ENCODE peak calls at places on chromosomes 11 and 22, in nine cellular contexts. M, O, Q, X, Z, J, P, T and S are unnamed samples.

GRCh38 chr11:84250834-84251613 is 964.9 kb upstream of the CCDC90B start:
- DNase-seq in M (no peak), O (no peak), Q (no peak), X (no peak), Z (no peak), J (no peak), P (no peak), T (peak), S (peak)

GRCh38 chr11:114272311-114272710 is 23.9 kb upstream of the NNMT start:
- DNase-seq in M (no peak), O (no peak), Q (peak), X (no peak), Z (no peak), J (no peak), P (no peak), T (no peak), S (no peak)

GRCh38 chr22:22168190-22168940 is 76.2 kb upstream of the VPREB1 start:
- DNase-seq in M (peak), O (no peak), Q (no peak), X (peak), Z (no peak), J (no peak), P (no peak), T (peak), S (peak)

GRCh38 chr11:75386912-75387311 is 12.4 kb upstream of the RPS3 start:
- DNase-seq in M (no peak), O (no peak), Q (no peak), X (no peak), Z (no peak), J (no peak), P (no peak), T (no peak), S (no peak)

GRCh38 chr11:62077136-62077535 is 46.7 kb upstream of the INCENP start:
- DNase-seq in M (no peak), O (no peak), Q (no peak), X (no peak), Z (no peak), J (no peak), P (no peak), T (peak), S (no peak)

GRCh38 chr11:22459053-22459452 is 120.9 kb downstream of the SLC17A6 start:
- DNase-seq in M (no peak), O (no peak), Q (no peak), X (peak), Z (no peak), J (no peak), P (no peak), T (peak), S (peak)

GRCh38 chr22:33521879-33522665 is 398.2 kb downstream of the LARGE1 start:
- DNase-seq in M (no peak), O (no peak), Q (no peak), X (no peak), Z (no peak), J (no peak), P (no peak), T (no peak), S (no peak)

GRCh38 chr11:62373464-62374110 is 36.3 kb downstream of the ASRGL1 start:
- DNase-seq in M (no peak), O (no peak), Q (no peak), X (no peak), Z (no peak), J (no peak), P (no peak), T (no peak), S (no peak)

GRCh38 chr11:16945671-16946469 is 68.3 kb downstream of the PLEKHA7 start:
- DNase-seq in M (peak), O (peak), Q (no peak), X (peak), Z (peak), J (peak), P (peak), T (peak), S (peak)

GRCh38 chr11:43690929-43691328 is 10.4 kb downstream of the HSD17B12 start:
- DNase-seq in M (no peak), O (no peak), Q (no peak), X (no peak), Z (no peak), J (no peak), P (no peak), T (no peak), S (no peak)

GRCh38 chr11:28346721-28347120 is 238.5 kb downstream of the METTL15 start:
- DNase-seq in M (no peak), O (no peak), Q (no peak), X (no peak), Z (no peak), J (no peak), P (no peak), T (no peak), S (peak)

GRCh38 chr11:128052912-128053641 is 534.3 kb downstream of the ETS1 start:
- DNase-seq in M (no peak), O (no peak), Q (no peak), X (peak), Z (no peak), J (no peak), P (no peak), T (peak), S (peak)

GRCh38 chr11:15818132-15818842 is 538.1 kb downstream of the SOX6 start:
- DNase-seq in M (no peak), O (no peak), Q (no peak), X (no peak), Z (no peak), J (no peak), P (no peak), T (no peak), S (no peak)

GRCh38 chr11:62540804-62541671 is 5.6 kb downstream of the AHNAK start:
- DNase-seq in M (no peak), O (no peak), Q (no peak), X (no peak), Z (no peak), J (no peak), P (no peak), T (no peak), S (peak)

GRCh38 chr11:121936781-121937447 is 179.1 kb downstream of the BLID start:
- DNase-seq in M (no peak), O (no peak), Q (no peak), X (peak), Z (no peak), J (no peak), P (no peak), T (peak), S (peak)

DNA sequence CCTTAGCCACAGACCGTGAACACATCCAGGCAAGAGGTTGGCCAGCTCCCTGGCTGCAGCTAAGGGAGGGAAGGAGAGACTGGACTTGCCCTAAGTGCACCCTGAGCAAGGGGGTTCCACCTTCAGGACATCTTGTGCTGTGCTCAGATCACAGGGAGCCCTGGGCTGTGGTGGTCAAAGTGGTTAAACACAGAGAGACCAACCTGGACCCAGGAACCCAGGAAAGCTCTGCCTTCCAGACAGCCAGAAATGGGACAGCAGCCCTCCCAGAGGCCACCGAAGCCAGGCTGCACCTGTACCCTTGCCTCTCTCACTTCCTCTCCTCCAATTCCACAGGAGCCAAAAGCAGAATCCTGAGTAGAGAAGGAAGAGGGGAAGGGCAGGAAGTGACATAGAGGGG is 105.2 kb upstream of the TMEM45B start:
- DNase-seq in M (no peak), O (no peak), Q (peak), X (no peak), Z (no peak), J (no peak), P (no peak), T (no peak), S (no peak)
- TF ChIP-seq CTCF in M (no peak), O (no peak), Q (no peak), X (no peak), Z (no peak), J (no peak), P (no peak), T (no peak), S (no peak)

GRCh38 chr11:131671764-131672163 is 301.3 kb downstream of the NTM start:
- DNase-seq in M (no peak), O (no peak), Q (no peak), X (no peak), Z (peak), J (no peak), P (no peak), T (no peak), S (no peak)
- TF ChIP-seq CTCF in M (peak), O (no peak), Q (peak), X (no peak), Z (no peak), J (no peak), P (peak), T (no peak), S (no peak)

GRCh38 chr11:7694953-7695271 is 11.4 kb downstream of the OVCH2 start:
- DNase-seq in M (no peak), O (no peak), Q (no peak), X (no peak), Z (no peak), J (no peak), P (no peak), T (no peak), S (no peak)
- TF ChIP-seq CTCF in M (no peak), O (no peak), Q (no peak), X (no peak), Z (peak), J (peak), P (no peak), T (no peak), S (no peak)

GRCh38 chr22:17788528-17789378 is 14.5 kb upstream of the BID start:
- DNase-seq in M (no peak), O (no peak), Q (no peak), X (no peak), Z (no peak), J (no peak), P (no peak), T (no peak), S (no peak)

GRCh38 chr22:17785185-17786184 is 11.2 kb upstream of the BID start:
- DNase-seq in M (no peak), O (peak), Q (no peak), X (peak), Z (peak), J (peak), P (no peak), T (peak), S (peak)

GRCh38 chr22:17788023-17788330 is 13.7 kb upstream of the BID start:
- DNase-seq in M (no peak), O (no peak), Q (no peak), X (no peak), Z (no peak), J (no peak), P (no peak), T (no peak), S (no peak)

GRCh38 chr22:17786435-17787158 is 12.3 kb upstream of the BID start:
- DNase-seq in M (peak), O (peak), Q (no peak), X (peak), Z (peak), J (no peak), P (peak), T (peak), S (no peak)

GRCh38 chr22:17787159-17788022 is 13.1 kb upstream of the BID start:
- DNase-seq in M (no peak), O (no peak), Q (no peak), X (no peak), Z (no peak), J (no peak), P (no peak), T (no peak), S (no peak)
- TF ChIP-seq CTCF in M (no peak), O (no peak), Q (no peak), X (no peak), Z (no peak), J (no peak), P (no peak), T (no peak), S (no peak)